ENCODE peak calls at places on chromosomes 5 and 9, in eight cellular contexts. M is GM23338, A is stomach, W is upper lobe of left lung, E is spleen, I is sigmoid colon, B is HCT116, X is breast epithelium. Y is an unnamed sample. For H3K36me3, the result is how much of the 10 kb centered on the place peaks cover.

GRCh38 chr5:62395210-62395950 is 8.3 kb downstream of the DIMT1 start:
- DNase-seq in M (no peak), A (no peak), W (no peak), E (no peak), I (no peak), B (no peak), X (no peak), Y (no peak)

GRCh38 chr5:95390812-95391492 is at the start of gene FAM81B:
- DNase-seq in M (no peak), A (no peak), W (no peak), E (no peak), I (no peak), B (no peak), X (no peak), Y (no peak)

GRCh38 chr5:94360382-94360781 is 258.0 kb downstream of the KIAA0825 start:
- DNase-seq in M (no peak), A (no peak), W (no peak), E (no peak), I (no peak), B (no peak), X (no peak), Y (no peak)

GRCh38 chr9:78871452-78872331 is 574.8 kb downstream of the PSAT1 start:
- DNase-seq in M (no peak), A (no peak), W (no peak), E (no peak), I (no peak), B (peak), X (no peak), Y (no peak)

GRCh38 chr9:105608685-105609598 is 51.0 kb downstream of the FKTN start:
- DNase-seq in M (peak), A (no peak), W (no peak), E (no peak), I (no peak), B (peak), X (no peak), Y (peak)

GRCh38 chr5:89613222-89613956 is 730.4 kb upstream of the MEF2C start:
- DNase-seq in M (no peak), A (no peak), W (no peak), E (no peak), I (no peak), B (no peak), X (no peak), Y (no peak)

GRCh38 chr5:95841914-95842812 is 19.6 kb upstream of the GLRX start:
- DNase-seq in M (no peak), A (peak), W (no peak), E (no peak), I (peak), B (no peak), X (no peak), Y (no peak)

GRCh38 chr9:96495341-96495740 is 45.4 kb downstream of the HABP4 start:
- DNase-seq in M (no peak), A (no peak), W (no peak), E (no peak), I (no peak), B (no peak), X (no peak), Y (no peak)

GRCh38 chr9:33719581-33720374 is 75.6 kb upstream of the PRSS3 start:
- DNase-seq in M (peak), A (peak), W (peak), E (peak), I (no peak), B (no peak), X (no peak), Y (no peak)

GRCh38 chr5:180130291-180130869 is 58.8 kb upstream of the RNF130 start:
- DNase-seq in M (no peak), A (peak), W (no peak), E (peak), I (no peak), B (no peak), X (peak), Y (no peak)

GRCh38 chr5:67166886-67167285 is 29.7 kb downstream of the CD180 start:
- DNase-seq in M (peak), A (no peak), W (no peak), E (no peak), I (no peak), B (no peak), X (no peak), Y (no peak)

GRCh38 chr9:16316911-16317817 is 553.3 kb downstream of the BNC2 start:
- DNase-seq in M (no peak), A (no peak), W (no peak), E (no peak), I (peak), B (no peak), X (no peak), Y (no peak)

GRCh38 chr5:93891491-93892480 is 150.4 kb upstream of the POU5F2 start:
- DNase-seq in M (no peak), A (no peak), W (no peak), E (no peak), I (no peak), B (no peak), X (no peak), Y (no peak)

GRCh38 chr5:175284806-175285205 is 159.2 kb downstream of the DRD1 start:
- DNase-seq in M (no peak), A (no peak), W (no peak), E (no peak), I (no peak), B (no peak), X (no peak), Y (no peak)

GRCh38 chr5:134813407-134813806 is 32.4 kb upstream of the C5orf24 start:
- DNase-seq in M (no peak), A (no peak), W (no peak), E (no peak), I (no peak), B (no peak), X (no peak), Y (no peak)

GRCh38 chr5:13034048-13034447 is 910.4 kb downstream of the DNAH5 start:
- DNase-seq in M (no peak), A (no peak), W (no peak), E (no peak), I (no peak), B (no peak), X (no peak), Y (no peak)

GRCh38 chr5:145553177-145553576 is 282.0 kb downstream of the PRELID2 start:
- DNase-seq in M (no peak), A (peak), W (no peak), E (no peak), I (no peak), B (no peak), X (no peak), Y (no peak)

GRCh38 chr9:72983512-72984021 is 30.7 kb upstream of the ALDH1A1 start:
- DNase-seq in M (no peak), A (no peak), W (no peak), E (no peak), I (no peak), B (no peak), X (no peak), Y (no peak)

GRCh38 chr5:81006955-81007636 is 46.9 kb downstream of the RASGRF2 start:
- DNase-seq in M (no peak), A (no peak), W (no peak), E (no peak), I (no peak), B (no peak), X (no peak), Y (no peak)

GRCh38 chr9:134053401-134053871 is 14.4 kb downstream of the BRD3 start:
- DNase-seq in M (no peak), A (no peak), W (peak), E (peak), I (peak), B (no peak), X (no peak), Y (no peak)

GRCh38 chr9:134296301-134297081 is 29.8 kb upstream of the RXRA start:
- DNase-seq in M (no peak), A (no peak), W (peak), E (peak), I (no peak), B (no peak), X (no peak), Y (no peak)

GRCh38 chr9:104863180-104863883 is 64.6 kb downstream of the ABCA1 start:
- DNase-seq in M (peak), A (peak), W (no peak), E (no peak), I (no peak), B (peak), X (no peak), Y (peak)

GRCh38 chr9:92406506-92406905 is 2.1 kb upstream of the OGN start:
- DNase-seq in M (no peak), A (no peak), W (no peak), E (peak), I (peak), B (no peak), X (no peak), Y (peak)

GRCh38 chr9:35627575-35627974 is 9.4 kb upstream of the CD72 start:
- DNase-seq in M (no peak), A (no peak), W (no peak), E (no peak), I (no peak), B (no peak), X (no peak), Y (no peak)

GRCh38 chr9:132154925-132155324 is 6.9 kb upstream of the NTNG2 start:
- DNase-seq in M (peak), A (no peak), W (no peak), E (no peak), I (no peak), B (no peak), X (no peak), Y (no peak)

GRCh38 chr5:140835622-140836510 is 1.8 kb downstream of the PCDHA7 start:
- DNase-seq in M (no peak), A (no peak), W (peak), E (no peak), I (no peak), B (no peak), X (no peak), Y (no peak)

GRCh38 chr9:129166962-129167557 is 11.0 kb downstream of the IER5L start:
- DNase-seq in M (peak), A (peak), W (no peak), E (no peak), I (peak), B (peak), X (peak), Y (peak)

GRCh38 chr5:124445220-124445619 is 301.2 kb downstream of the ZNF608 start:
- DNase-seq in M (no peak), A (no peak), W (no peak), E (no peak), I (no peak), B (no peak), X (no peak), Y (no peak)

GRCh38 chr5:133509742-133510079 is 102.6 kb downstream of the FSTL4 start:
- DNase-seq in M (no peak), A (no peak), W (no peak), E (no peak), I (no peak), B (no peak), X (no peak), Y (no peak)

GRCh38 chr9:64773491-64773931 is 511.5 kb downstream of the FOXD4L5 start:
- DNase-seq in M (peak), A (peak), W (peak), E (peak), I (no peak), B (no peak), X (no peak), Y (no peak)

GRCh38 chr5:180133971-180134508 is 62.5 kb upstream of the RNF130 start:
- DNase-seq in M (no peak), A (peak), W (no peak), E (peak), I (no peak), B (no peak), X (no peak), Y (no peak)

GRCh38 chr9:131714161-131714646 is 25.7 kb downstream of the RAPGEF1 start:
- DNase-seq in M (no peak), A (peak), W (no peak), E (no peak), I (peak), B (no peak), X (peak), Y (peak)

GRCh38 chr9:16485575-16486321 is 384.7 kb downstream of the BNC2 start:
- DNase-seq in M (peak), A (no peak), W (no peak), E (no peak), I (no peak), B (no peak), X (no peak), Y (no peak)

GRCh38 chr5:124337996-124338395 is 408.4 kb downstream of the ZNF608 start:
- DNase-seq in M (no peak), A (no peak), W (no peak), E (no peak), I (no peak), B (no peak), X (no peak), Y (no peak)

GRCh38 chr9:89175739-89176360 is 2.8 kb downstream of the SHC3 start:
- DNase-seq in M (no peak), A (no peak), W (no peak), E (no peak), I (no peak), B (no peak), X (no peak), Y (no peak)

GRCh38 chr9:135701067-135701967 is 668 bp upstream of the KCNT1 start:
- DNase-seq in M (no peak), A (no peak), W (peak), E (no peak), I (no peak), B (no peak), X (no peak), Y (no peak)

GRCh38 chr5:179267671-179268071 is 77.6 kb downstream of the ADAMTS2 start:
- DNase-seq in M (no peak), A (peak), W (no peak), E (peak), I (peak), B (no peak), X (no peak), Y (no peak)

GRCh38 chr9:108136646-108137045 is 647.1 kb upstream of the KLF4 start:
- DNase-seq in M (no peak), A (no peak), W (no peak), E (no peak), I (no peak), B (no peak), X (no peak), Y (no peak)

GRCh38 chr9:88745281-88746001 is 210.5 kb downstream of the NXNL2 start:
- DNase-seq in M (no peak), A (no peak), W (no peak), E (peak), I (peak), B (no peak), X (no peak), Y (no peak)

GRCh38 chr5:180704362-180704761 is 35.5 kb downstream of the OR2Y1 start:
- DNase-seq in M (no peak), A (no peak), W (no peak), E (no peak), I (no peak), B (peak), X (no peak), Y (no peak)

DNA sequence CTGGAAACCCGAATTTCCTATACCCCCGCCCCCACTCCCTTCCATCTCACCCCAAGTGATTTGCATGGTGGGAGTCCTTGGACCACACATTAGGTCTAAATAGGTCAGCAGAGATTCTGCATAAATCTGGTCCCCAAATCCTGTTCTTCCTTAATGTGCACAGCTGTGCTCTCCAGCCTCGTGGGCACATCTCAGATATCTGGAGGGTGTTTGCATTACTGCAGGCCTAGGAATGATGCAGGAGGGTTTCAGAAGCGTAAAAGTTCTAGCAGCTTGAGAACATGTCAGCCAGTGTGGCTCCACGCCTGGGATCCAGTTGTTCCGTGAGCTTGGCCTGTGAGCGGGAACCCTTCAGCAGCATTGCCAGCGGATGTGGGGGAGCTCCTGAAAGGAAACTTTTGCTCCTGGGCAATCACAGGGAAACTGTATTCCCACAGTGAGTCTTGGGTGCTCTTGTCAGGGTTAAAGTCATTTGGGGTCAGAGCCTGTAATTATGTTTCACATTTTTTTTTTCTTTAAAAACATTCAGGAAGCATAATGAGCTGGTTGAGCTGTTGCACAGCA is 12.9 kb downstream of the ARHGAP26 start:
- DNase-seq in M (no peak), A (no peak), W (no peak), E (no peak), I (peak), B (no peak), X (no peak), Y (no peak)
- TF ChIP-seq POLR2AphosphoS5 in M (no peak), A (no peak), W (no peak), E (peak), I (no peak), B (no peak), X (no peak), Y (no peak)

GRCh38 chr5:131677115-131677514 is 42.1 kb upstream of the RAPGEF6 start:
- DNase-seq in M (no peak), A (no peak), W (no peak), E (no peak), I (no peak), B (no peak), X (no peak), Y (no peak)
- H3K36me3 ChIP-seq in M (under half), A (half or more), W (under half), E (under half), I (under half), B (under half), X (under half), Y (under half)

DNA sequence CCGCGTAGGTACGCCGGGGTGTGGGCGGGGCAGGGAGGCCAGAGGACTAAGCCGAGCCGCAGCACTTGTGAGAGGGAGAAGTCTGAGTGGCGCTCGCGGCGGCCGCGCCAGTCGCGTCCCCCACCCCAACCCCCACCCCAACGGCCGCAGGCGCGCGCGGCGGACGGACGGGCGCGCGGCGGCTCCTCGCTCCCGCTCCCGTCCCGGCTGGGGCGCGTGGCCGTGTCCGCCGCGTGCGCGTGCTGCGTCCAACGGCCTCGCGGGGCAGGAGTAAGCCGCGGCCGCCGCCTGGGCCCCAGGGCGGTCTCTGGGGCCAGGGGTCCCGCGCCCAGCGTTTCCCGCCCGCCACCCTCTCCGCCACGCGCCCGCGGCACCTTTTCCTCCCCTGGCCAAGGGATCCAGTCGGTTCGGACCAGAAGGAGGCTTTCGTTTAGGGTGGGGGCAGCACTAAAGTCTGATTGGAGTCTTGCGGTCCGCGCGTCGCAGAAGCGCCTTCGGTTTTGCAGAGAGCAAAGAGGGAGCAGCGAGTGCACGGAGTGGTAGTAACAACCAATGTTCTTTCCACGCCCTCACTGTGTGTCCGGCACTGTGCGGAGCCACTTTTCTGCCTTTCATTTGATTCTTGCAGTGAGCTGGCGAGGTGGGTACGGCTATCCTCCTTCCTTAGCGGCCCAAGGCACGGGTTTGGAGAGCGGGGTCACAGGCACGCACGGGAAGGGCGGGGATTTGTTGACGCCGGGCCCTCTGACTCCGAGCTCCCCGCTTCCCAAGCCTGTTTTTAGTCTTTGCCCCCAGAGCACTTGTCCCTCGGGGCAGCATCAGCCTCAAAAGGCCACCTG is 494 bp downstream of the G3BP1 start:
- DNase-seq in M (peak), A (peak), W (peak), E (no peak), I (peak), B (no peak), X (no peak), Y (peak)
- TF ChIP-seq POLR2AphosphoS5 in M (peak), A (no peak), W (no peak), E (peak), I (peak), B (no peak), X (no peak), Y (no peak)

DNA sequence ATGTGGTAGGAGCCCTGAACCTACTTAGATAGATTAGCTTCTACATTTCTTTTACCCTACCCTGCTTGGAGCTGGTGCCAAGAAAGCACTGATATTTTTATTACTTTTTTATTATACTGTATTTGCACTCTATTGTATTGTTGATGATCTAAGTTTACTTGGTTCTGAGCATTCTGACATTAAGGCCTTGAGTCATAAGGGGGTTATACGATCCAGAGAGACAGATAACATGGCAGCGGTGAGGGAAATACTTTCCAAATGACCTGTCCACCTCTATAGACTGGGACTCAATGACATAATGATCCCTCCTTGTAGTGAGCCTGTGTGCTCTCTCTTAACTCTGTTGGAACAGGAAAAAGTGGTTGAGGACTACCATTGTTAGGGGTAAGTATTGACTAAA is 176.3 kb downstream of the MAN2A1 start:
- DNase-seq in M (no peak), A (no peak), W (no peak), E (no peak), I (no peak), B (no peak), X (no peak), Y (no peak)
- H3K36me3 ChIP-seq in M (under half), A (half or more), W (under half), E (under half), I (under half), B (under half), X (under half), Y (under half)

GRCh38 chr5:159058928-159059636 is 40.6 kb downstream of the EBF1 start:
- DNase-seq in M (no peak), A (no peak), W (no peak), E (no peak), I (no peak), B (no peak), X (no peak), Y (no peak)

GRCh38 chr5:159057426-159057825 is 42.3 kb downstream of the EBF1 start:
- DNase-seq in M (no peak), A (no peak), W (no peak), E (no peak), I (no peak), B (no peak), X (no peak), Y (no peak)

GRCh38 chr5:159059722-159060121 is 40.0 kb downstream of the EBF1 start:
- DNase-seq in M (no peak), A (no peak), W (no peak), E (no peak), I (no peak), B (no peak), X (no peak), Y (no peak)

GRCh38 chr5:159061834-159062530 is 37.7 kb downstream of the EBF1 start:
- DNase-seq in M (peak), A (no peak), W (no peak), E (no peak), I (no peak), B (no peak), X (no peak), Y (no peak)

GRCh38 chr5:159061186-159061796 is 38.4 kb downstream of the EBF1 start:
- DNase-seq in M (no peak), A (no peak), W (peak), E (no peak), I (peak), B (no peak), X (no peak), Y (no peak)
- TF ChIP-seq POLR2AphosphoS5 in M (no peak), A (no peak), W (no peak), E (peak), I (peak), B (no peak), X (no peak), Y (no peak)

Y was measured in prostate gland.